ENCODE peak calls at places on chromosome 15, in six cellular contexts. N, J, L, F, O and E are unnamed samples.

GRCh38 chr15:25068696-25069095 is 113.9 kb downstream of the SNRPN start:
- DNase-seq in O (no peak), J (no peak), F (no peak), N (no peak), L (no peak), E (no peak)

GRCh38 chr15:98580577-98580976 is 67.8 kb upstream of the IGF1R start:
- DNase-seq in O (no peak), F (no peak), N (no peak), J (no peak), L (no peak), E (no peak)

GRCh38 chr15:90036343-90036742 is 35.2 kb downstream of the ZNF710 start:
- DNase-seq in L (no peak), J (no peak), N (no peak), O (no peak), F (no peak), E (no peak)

GRCh38 chr15:70111203-70112017 is 13.7 kb upstream of the TLE3 start:
- DNase-seq in N (no peak), F (peak; percentile 73), J (peak; percentile 68), L (no peak), O (peak; percentile 63), E (peak; percentile 56)

GRCh38 chr15:63497642-63498100 is 6.7 kb upstream of the USP3 start:
- DNase-seq in J (peak; percentile 93), L (peak; percentile 73), F (no peak), N (no peak), O (no peak), E (no peak)

GRCh38 chr15:52789008-52789600 is 1.0 kb downstream of the ONECUT1 start:
- DNase-seq in F (no peak), O (no peak), N (peak; percentile 10), L (no peak), J (no peak), E (no peak)

GRCh38 chr15:85709250-85709649 is 85.5 kb downstream of the KLHL25 start:
- DNase-seq in L (no peak), O (no peak), F (no peak), J (no peak), N (no peak), E (no peak)

GRCh38 chr15:63752075-63752684 is 81.6 kb downstream of the HERC1 start:
- DNase-seq in J (peak; percentile 70), N (peak; percentile 55), O (peak; percentile 10), F (peak; percentile 65), L (peak; percentile 28), E (peak; percentile 24)

GRCh38 chr15:100111103-100112060 is 230.4 kb downstream of the ADAMTS17 start:
- DNase-seq in L (no peak), O (peak; percentile 59), F (peak; percentile 88), J (peak; percentile 96), N (no peak), E (peak; percentile 56)

GRCh38 chr15:92091155-92091734 is 237.7 kb downstream of the SLCO3A1 start:
- DNase-seq in N (no peak), J (peak; percentile 27), F (peak; percentile 11), L (no peak), O (no peak), E (no peak)

GRCh38 chr15:69996321-69996720 is 101.4 kb downstream of the TLE3 start:
- DNase-seq in O (no peak), L (no peak), F (no peak), N (no peak), J (no peak), E (no peak)

GRCh38 chr15:63287109-63287508 is 9.7 kb downstream of the APH1B start:
- DNase-seq in O (no peak), N (no peak), F (peak; percentile 48), L (no peak), J (no peak), E (no peak)

GRCh38 chr15:39253552-39253951 is 327.3 kb upstream of the THBS1 start:
- DNase-seq in F (no peak), J (no peak), O (no peak), L (no peak), N (no peak), E (no peak)

GRCh38 chr15:79102595-79102994 is 12.0 kb upstream of the RASGRF1 start:
- DNase-seq in N (no peak), J (no peak), L (no peak), O (no peak), F (no peak), E (no peak)

GRCh38 chr15:79474252-79474651 is 42.1 kb downstream of the MINAR1 start:
- DNase-seq in N (no peak), L (no peak), F (peak; percentile 31), O (no peak), J (no peak), E (no peak)

GRCh38 chr15:50562735-50563640 is 16.5 kb upstream of the USP50 start:
- DNase-seq in J (peak; percentile 8), O (no peak), F (peak; percentile 4), N (no peak), L (no peak), E (no peak)

GRCh38 chr15:71181454-71181853 is 66.2 kb downstream of the THSD4 start:
- DNase-seq in F (no peak), O (no peak), N (no peak), J (no peak), L (no peak), E (no peak)

GRCh38 chr15:72227720-72228119 is 3.3 kb downstream of the PKM start:
- DNase-seq in F (no peak), L (no peak), J (peak; percentile 66), O (no peak), N (no peak), E (no peak)

GRCh38 chr15:101807345-101807945 is 4.1 kb downstream of the OR4F6 start:
- DNase-seq in N (no peak), F (peak; percentile 89), J (no peak), O (peak; percentile 54), L (no peak), E (no peak)

GRCh38 chr15:40325188-40325587 is 1.7 kb downstream of the INAFM2 start:
- DNase-seq in L (no peak), F (peak; percentile 37), J (no peak), O (no peak), N (no peak), E (no peak)

GRCh38 chr15:45091581-45091980 is 22.4 kb downstream of the DUOX2 start:
- DNase-seq in N (no peak), L (no peak), O (no peak), J (no peak), F (no peak), E (no peak)

GRCh38 chr15:85318048-85318731 is 62.2 kb upstream of the AKAP13 start:
- DNase-seq in J (peak; percentile 84), L (no peak), N (peak; percentile 68), F (peak; percentile 98), O (peak; percentile 82), E (peak; percentile 95)

GRCh38 chr15:68028137-68028771 is 25.9 kb upstream of the PIAS1 start:
- DNase-seq in N (no peak), J (no peak), O (no peak), F (no peak), L (no peak), E (no peak)

GRCh38 chr15:60299452-60300047 is 98.2 kb downstream of the ANXA2 start:
- DNase-seq in J (no peak), L (no peak), N (no peak), O (no peak), F (no peak), E (peak; percentile 15)
- TF ChIP-seq CTCF in J (no peak), L (no peak), N (no peak), O (peak; percentile 24), F (no peak), E (no peak)

GRCh38 chr15:36896949-36897348 is 203.4 kb downstream of the MEIS2 start:
- DNase-seq in L (no peak), F (no peak), J (no peak), O (no peak), N (no peak), E (no peak)

GRCh38 chr15:36898522-36899126 is 201.7 kb downstream of the MEIS2 start:
- DNase-seq in O (no peak), L (no peak), N (no peak), J (no peak), F (no peak), E (no peak)

GRCh38 chr15:36901012-36901411 is 199.3 kb downstream of the MEIS2 start:
- DNase-seq in L (no peak), F (no peak), O (no peak), J (no peak), N (no peak), E (no peak)

GRCh38 chr15:36897834-36898233 is 202.5 kb downstream of the MEIS2 start:
- DNase-seq in J (no peak), N (no peak), L (no peak), F (no peak), O (no peak), E (no peak)

DNA sequence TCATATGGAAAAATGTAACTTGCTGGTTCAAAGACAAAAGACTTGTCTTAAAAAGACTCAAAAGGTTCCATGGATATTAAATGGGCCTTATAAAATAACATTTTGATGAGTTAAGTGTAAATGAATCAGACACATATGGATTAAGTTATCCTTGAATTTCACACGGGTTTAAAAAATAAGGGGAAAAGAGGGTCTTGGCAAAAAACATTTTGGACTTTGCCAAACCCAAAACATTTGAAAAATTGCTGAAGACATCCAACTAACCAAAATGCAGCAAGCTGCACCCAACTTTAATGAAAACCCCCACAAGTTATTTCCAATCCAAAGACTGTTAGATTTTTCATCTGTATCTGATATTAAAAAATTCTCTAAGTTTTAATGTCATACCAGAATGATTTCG is 200.7 kb downstream of the MEIS2 start:
- DNase-seq in O (no peak), L (no peak), J (no peak), F (no peak), N (no peak), E (no peak)
- TF ChIP-seq CTCF in O (no peak), L (no peak), J (no peak), F (no peak), N (no peak), E (no peak)

GRCh38 chr15:26081758-26082068 is 218.6 kb upstream of the ATP10A start:
- DNase-seq in F (no peak), L (no peak), J (no peak), N (no peak), O (no peak), E (no peak)

GRCh38 chr15:26082833-26083174 is 219.7 kb upstream of the ATP10A start:
- DNase-seq in L (no peak), O (no peak), F (no peak), N (no peak), J (no peak), E (peak; percentile 32)

GRCh38 chr15:26083457-26084350 is 220.6 kb upstream of the ATP10A start:
- DNase-seq in F (no peak), J (no peak), L (no peak), N (no peak), O (no peak), E (no peak)

GRCh38 chr15:26087395-26087794 is 224.3 kb upstream of the ATP10A start:
- DNase-seq in F (peak; percentile 44), N (no peak), J (no peak), L (no peak), O (no peak), E (no peak)

GRCh38 chr15:26082069-26082832 is 219.1 kb upstream of the ATP10A start:
- DNase-seq in O (peak; percentile 91), L (peak; percentile 94), N (peak; percentile 82), F (peak; percentile 93), J (peak; percentile 93), E (peak; percentile 88)
- TF ChIP-seq CTCF in O (peak; percentile 1), L (no peak), N (no peak), F (no peak), J (no peak), E (no peak)

DNA sequence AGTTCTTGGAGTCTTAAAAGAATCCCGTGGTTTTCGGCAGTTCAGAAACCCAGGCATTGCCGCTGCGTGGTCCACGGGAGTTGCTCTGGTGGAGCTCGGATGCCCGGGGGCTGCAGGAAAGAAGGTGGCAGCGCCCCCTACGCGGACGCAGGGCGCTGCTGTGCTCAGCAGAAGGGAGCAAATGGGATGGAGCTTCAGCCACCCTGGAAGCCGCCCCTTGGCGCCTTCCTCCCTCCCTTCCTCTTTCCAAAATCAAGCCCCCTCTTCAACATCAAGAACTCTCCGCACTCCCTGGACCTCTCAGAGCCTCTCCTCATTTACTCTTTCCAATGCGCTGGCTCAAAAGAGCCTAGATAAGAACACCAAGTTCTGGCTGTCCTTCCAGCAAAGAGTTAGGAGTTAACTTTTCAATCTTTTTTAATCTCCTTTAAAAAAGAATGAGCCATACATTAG is 880 bp upstream of the CHRNA7 start:
- DNase-seq in O (no peak), J (peak; percentile 25), N (no peak), L (no peak), F (no peak), E (no peak)
- TF ChIP-seq CTCF in O (peak; percentile 18), J (peak; percentile 46), N (no peak), L (no peak), F (no peak), E (peak; percentile 23)